ENCODE peak calls at places on chromosomes 5 and 9, in five cellular contexts. J is activated T-cell treated with anti-CD3 and anti-CD28 coated beads, Interleukin-2, amount 50 U/mL, for 24 hours; F is astrocyte of the spinal cord; T is GM12865; X is non-pigmented ciliary epithelial cell. M is an unnamed sample.
A peak's percentile ranks its signal among the peaks of the same experiment; 100 is the strongest.

GRCh38 chr9:119722384-119722783 is 353.1 kb upstream of the BRINP1 start:
- DNase-seq in T (no peak), X (no peak), J (no peak), F (no peak), M (no peak)

GRCh38 chr9:89312154-89312616 is 1.2 kb downstream of the CKS2 start:
- DNase-seq in T (peak; percentile 29), F (peak; percentile 37), J (no peak), X (no peak), M (peak; percentile 40)

GRCh38 chr5:53438079-53438478 is 42.4 kb upstream of the FST start:
- DNase-seq in X (no peak), T (no peak), J (no peak), F (no peak), M (no peak)

GRCh38 chr9:77402286-77402685 is 225.0 kb downstream of the VPS13A start:
- DNase-seq in T (no peak), F (peak; percentile 45), J (no peak), X (no peak), M (peak; percentile 28)

GRCh38 chr9:128733256-128733655 is 9.3 kb upstream of the ZDHHC12 start:
- DNase-seq in F (peak; percentile 87), X (peak; percentile 46), J (no peak), T (peak; percentile 63), M (peak; percentile 80)

GRCh38 chr5:143314664-143315063 is 88.8 kb downstream of the NR3C1 start:
- DNase-seq in F (peak; percentile 84), J (no peak), T (peak; percentile 19), X (peak; percentile 82), M (peak; percentile 96)

GRCh38 chr5:52915176-52915875 is 73.8 kb upstream of the ITGA2 start:
- DNase-seq in X (no peak), F (peak; percentile 87), J (no peak), T (peak; percentile 77), M (peak; percentile 64)

GRCh38 chr9:124454791-124455443 is 4.7 kb downstream of the ADGRD2 start:
- DNase-seq in X (no peak), T (no peak), F (no peak), J (no peak), M (no peak)

GRCh38 chr9:99056876-99057664 is 47.8 kb upstream of the TGFBR1 start:
- DNase-seq in T (peak; percentile 40), X (peak; percentile 70), F (peak; percentile 73), J (no peak), M (peak; percentile 95)

GRCh38 chr5:170565077-170565476 is 61.3 kb downstream of the KCNIP1 start:
- DNase-seq in F (no peak), J (no peak), T (no peak), X (no peak), M (no peak)

GRCh38 chr5:76084496-76085285 is 1.5 kb downstream of the SV2C start:
- DNase-seq in F (no peak), J (no peak), X (no peak), T (no peak), M (no peak)

GRCh38 chr9:4297151-4297794 is 2.6 kb downstream of the GLIS3 start:
- DNase-seq in T (peak; percentile 72), F (peak; percentile 92), J (peak; percentile 68), X (peak; percentile 68), M (peak; percentile 91)

GRCh38 chr9:129353697-129354336 is 175.8 kb upstream of the IER5L start:
- DNase-seq in F (no peak), T (no peak), J (no peak), X (no peak), M (no peak)

GRCh38 chr9:15889555-15889954 is 336.7 kb downstream of the CCDC171 start:
- DNase-seq in F (peak; percentile 32), T (no peak), X (peak; percentile 49), J (no peak), M (peak; percentile 87)

GRCh38 chr9:98880311-98881015 is 63.2 kb upstream of the COL15A1 start:
- DNase-seq in T (no peak), F (no peak), X (no peak), J (no peak), M (no peak)

GRCh38 chr5:88480766-88481499 is 212.3 kb upstream of the TMEM161B start:
- DNase-seq in T (no peak), F (peak; percentile 20), J (no peak), X (no peak), M (no peak)

GRCh38 chr9:14797442-14797841 is 74.9 kb upstream of the CER1 start:
- DNase-seq in J (no peak), T (no peak), X (no peak), F (no peak), M (peak; percentile 6)

GRCh38 chr5:73826301-73826700 is 200.3 kb downstream of the ARHGEF28 start:
- DNase-seq in F (no peak), J (no peak), T (no peak), X (no peak), M (no peak)

GRCh38 chr9:136093995-136094881 is 851 bp downstream of the NACC2 start:
- DNase-seq in X (no peak), F (peak; percentile 42), T (no peak), J (peak; percentile 76), M (peak; percentile 51)

GRCh38 chr5:154858251-154858971 is at the start of gene CNOT8:
- DNase-seq in F (peak; percentile 99), X (peak; percentile 85), J (peak; percentile 99), T (peak; percentile 99), M (peak; percentile 98)

GRCh38 chr5:61357745-61358144 is 25.7 kb downstream of the ZSWIM6 start:
- DNase-seq in F (no peak), X (no peak), J (no peak), T (peak; percentile 18), M (no peak)

GRCh38 chr5:143142596-143143435 is 260.7 kb downstream of the NR3C1 start:
- DNase-seq in T (no peak), F (peak; percentile 29), J (no peak), X (no peak), M (peak; percentile 63)

GRCh38 chr5:43815504-43815903 is 212.5 kb downstream of the NNT start:
- DNase-seq in X (no peak), F (no peak), J (no peak), T (no peak), M (no peak)

GRCh38 chr9:92501671-92502393 is 19.5 kb upstream of the ASPN start:
- DNase-seq in X (no peak), F (no peak), J (no peak), T (peak; percentile 60), M (peak; percentile 31)

GRCh38 chr5:74136276-74136675 is 504.3 kb downstream of the ENC1 start:
- DNase-seq in F (no peak), X (no peak), T (no peak), J (no peak), M (no peak)